ENCODE peak calls at places on chromosomes 2 and 18, in ten cellular contexts. J is ovary, X is OCI-LY7, K is body of pancreas, E is aorta, I is lower lobe of right lung, A is right lobe of liver, N is WERI-Rb-1, Q is A549, H is spleen. T is an unnamed sample.

GRCh38 chr2:198438326-198438725 is 633.9 kb downstream of the PLCL1 start:
- DNase-seq in J (no peak), X (no peak), K (no peak), E (no peak), I (no peak), A (no peak), N (no peak), Q (no peak), H (no peak), T (no peak)

GRCh38 chr18:52343138-52343537 is 3.1 kb downstream of the DCC start:
- DNase-seq in J (no peak), X (no peak), K (no peak), E (no peak), I (no peak), A (no peak), N (peak), Q (no peak), H (no peak), T (no peak)

GRCh38 chr2:28528206-28528605 is 32.3 kb downstream of the PLB1 start:
- DNase-seq in J (no peak), X (no peak), K (no peak), E (no peak), I (no peak), A (no peak), N (peak), Q (no peak), H (no peak), T (no peak)

GRCh38 chr18:76750269-76750668 is 72.1 kb upstream of the ZNF236 start:
- DNase-seq in J (no peak), X (no peak), K (no peak), E (no peak), I (no peak), A (no peak), N (no peak), Q (no peak), H (no peak), T (no peak)

GRCh38 chr2:41610501-41611242 is 437.1 kb upstream of the PKDCC start:
- DNase-seq in J (no peak), X (no peak), K (no peak), E (no peak), I (no peak), A (no peak), N (peak), Q (no peak), H (no peak), T (no peak)

GRCh38 chr2:28676153-28676835 is 75.3 kb upstream of the PPP1CB start:
- DNase-seq in J (no peak), X (no peak), K (no peak), E (no peak), I (no peak), A (no peak), N (no peak), Q (no peak), H (no peak), T (no peak)

GRCh38 chr2:217471329-217471728 is 531.5 kb downstream of the TNS1 start:
- DNase-seq in J (no peak), X (no peak), K (no peak), E (no peak), I (no peak), A (no peak), N (no peak), Q (no peak), H (no peak), T (no peak)

GRCh38 chr2:62344472-62344871 is 148.6 kb downstream of the B3GNT2 start:
- DNase-seq in J (no peak), X (no peak), K (no peak), E (no peak), I (no peak), A (no peak), N (no peak), Q (no peak), H (no peak), T (no peak)

GRCh38 chr2:145094353-145094752 is 574.4 kb upstream of the ZEB2 start:
- DNase-seq in J (no peak), X (no peak), K (no peak), E (no peak), I (no peak), A (no peak), N (no peak), Q (no peak), H (no peak), T (no peak)

GRCh38 chr2:208363485-208363884 is 43.1 kb upstream of the PTH2R start:
- DNase-seq in J (no peak), X (no peak), K (no peak), E (no peak), I (no peak), A (no peak), N (no peak), Q (no peak), H (no peak), T (no peak)

GRCh38 chr18:61833978-61834377 is 58.8 kb downstream of the RNF152 start:
- DNase-seq in J (no peak), X (no peak), K (no peak), E (no peak), I (no peak), A (no peak), N (no peak), Q (no peak), H (no peak), T (no peak)

GRCh38 chr2:48692292-48692691 is 63.2 kb downstream of the LHCGR start:
- DNase-seq in J (no peak), X (no peak), K (no peak), E (no peak), I (no peak), A (no peak), N (peak), Q (no peak), H (no peak), T (no peak)

GRCh38 chr2:152715854-152716428 is 1.3 kb downstream of the PRPF40A start:
- DNase-seq in J (no peak), X (peak), K (no peak), E (no peak), I (no peak), A (no peak), N (peak), Q (peak), H (no peak), T (no peak)

GRCh38 chr18:40534748-40535147 is 1420.3 kb upstream of the PIK3C3 start:
- DNase-seq in J (no peak), X (no peak), K (no peak), E (no peak), I (no peak), A (no peak), N (no peak), Q (no peak), H (no peak), T (no peak)

GRCh38 chr18:7647500-7647899 is 80.4 kb downstream of the PTPRM start:
- DNase-seq in J (no peak), X (no peak), K (no peak), E (no peak), I (no peak), A (no peak), N (no peak), Q (no peak), H (no peak), T (no peak)

GRCh38 chr2:26591619-26592505 is 49.3 kb downstream of the CIB4 start:
- DNase-seq in J (no peak), X (no peak), K (peak), E (peak), I (no peak), A (no peak), N (peak), Q (no peak), H (peak), T (no peak)

GRCh38 chr2:25165992-25166618 is 2.3 kb downstream of the POMC start:
- DNase-seq in J (no peak), X (peak), K (peak), E (peak), I (no peak), A (no peak), N (peak), Q (peak), H (peak), T (no peak)

GRCh38 chr2:63589148-63589972 is 597 bp downstream of the MDH1 start:
- DNase-seq in J (no peak), X (peak), K (no peak), E (no peak), I (no peak), A (no peak), N (no peak), Q (peak), H (no peak), T (no peak)

GRCh38 chr2:18723219-18723618 is 133.8 kb upstream of the NT5C1B start:
- DNase-seq in J (no peak), X (no peak), K (no peak), E (no peak), I (no peak), A (no peak), N (no peak), Q (no peak), H (no peak), T (no peak)

GRCh38 chr2:208454861-208455260 is 48.3 kb downstream of the PTH2R start:
- DNase-seq in J (no peak), X (no peak), K (no peak), E (no peak), I (no peak), A (no peak), N (no peak), Q (no peak), H (no peak), T (no peak)

GRCh38 chr2:112885503-112885897 is 25.5 kb upstream of the IL37 start:
- DNase-seq in J (no peak), X (no peak), K (no peak), E (no peak), I (no peak), A (no peak), N (no peak), Q (no peak), H (no peak), T (no peak)

GRCh38 chr18:24928479-24928878 is 423.5 kb downstream of the ZNF521 start:
- DNase-seq in J (no peak), X (peak), K (no peak), E (no peak), I (no peak), A (no peak), N (no peak), Q (no peak), H (no peak), T (no peak)

GRCh38 chr18:21489919-21490495 is 110.5 kb downstream of the ESCO1 start:
- DNase-seq in J (no peak), X (no peak), K (no peak), E (no peak), I (no peak), A (no peak), N (no peak), Q (no peak), H (no peak), T (no peak)

GRCh38 chr2:21289994-21290393 is 166.2 kb downstream of the TDRD15 start:
- DNase-seq in J (no peak), X (no peak), K (no peak), E (no peak), I (no peak), A (no peak), N (no peak), Q (no peak), H (no peak), T (no peak)

GRCh38 chr2:17805166-17805565 is 11.1 kb upstream of the MSGN1 start:
- DNase-seq in J (no peak), X (peak), K (no peak), E (no peak), I (no peak), A (no peak), N (no peak), Q (no peak), H (no peak), T (no peak)

GRCh38 chr2:79368116-79368630 is 144.7 kb upstream of the CTNNA2 start:
- DNase-seq in J (no peak), X (no peak), K (no peak), E (no peak), I (no peak), A (no peak), N (no peak), Q (no peak), H (no peak), T (no peak)

GRCh38 chr18:76503595-76503994 is 8.6 kb upstream of the ZNF516 start:
- DNase-seq in J (no peak), X (no peak), K (no peak), E (peak), I (no peak), A (no peak), N (no peak), Q (no peak), H (peak), T (no peak)

GRCh38 chr2:144890828-144891227 is 370.9 kb upstream of the ZEB2 start:
- DNase-seq in J (no peak), X (peak), K (no peak), E (no peak), I (no peak), A (no peak), N (no peak), Q (peak), H (no peak), T (no peak)

GRCh38 chr2:219567791-219568361 is 3.5 kb downstream of the OBSL1 start:
- DNase-seq in J (no peak), X (no peak), K (no peak), E (peak), I (no peak), A (no peak), N (no peak), Q (no peak), H (no peak), T (no peak)

GRCh38 chr18:52387246-52387645 is 47.2 kb downstream of the DCC start:
- DNase-seq in J (no peak), X (no peak), K (no peak), E (no peak), I (no peak), A (no peak), N (no peak), Q (no peak), H (no peak), T (no peak)

GRCh38 chr18:13232971-13233565 is 14.5 kb downstream of the LDLRAD4 start:
- DNase-seq in J (no peak), X (no peak), K (no peak), E (no peak), I (peak), A (no peak), N (no peak), Q (no peak), H (no peak), T (no peak)

GRCh38 chr2:182980115-182980514 is 58.1 kb downstream of the NCKAP1 start:
- DNase-seq in J (no peak), X (peak), K (no peak), E (no peak), I (no peak), A (no peak), N (no peak), Q (peak), H (no peak), T (no peak)

GRCh38 chr18:50853863-50854271 is 25.1 kb upstream of the ME2 start:
- DNase-seq in J (no peak), X (no peak), K (no peak), E (no peak), I (peak), A (no peak), N (no peak), Q (peak), H (no peak), T (no peak)

GRCh38 chr2:64750001-64750816 is 96.5 kb upstream of the SERTAD2 start:
- DNase-seq in J (peak), X (peak), K (peak), E (peak), I (peak), A (peak), N (peak), Q (peak), H (peak), T (peak)

GRCh38 chr2:46540496-46541342 is 61.4 kb downstream of the TMEM247 start:
- DNase-seq in J (no peak), X (no peak), K (peak), E (no peak), I (no peak), A (no peak), N (no peak), Q (peak), H (no peak), T (peak)
- H3K27ac ChIP-seq in J (peak), X (no peak), K (peak), E (peak), I (peak), A (no peak), N (no peak), Q (peak), H (peak), T (peak)

DNA sequence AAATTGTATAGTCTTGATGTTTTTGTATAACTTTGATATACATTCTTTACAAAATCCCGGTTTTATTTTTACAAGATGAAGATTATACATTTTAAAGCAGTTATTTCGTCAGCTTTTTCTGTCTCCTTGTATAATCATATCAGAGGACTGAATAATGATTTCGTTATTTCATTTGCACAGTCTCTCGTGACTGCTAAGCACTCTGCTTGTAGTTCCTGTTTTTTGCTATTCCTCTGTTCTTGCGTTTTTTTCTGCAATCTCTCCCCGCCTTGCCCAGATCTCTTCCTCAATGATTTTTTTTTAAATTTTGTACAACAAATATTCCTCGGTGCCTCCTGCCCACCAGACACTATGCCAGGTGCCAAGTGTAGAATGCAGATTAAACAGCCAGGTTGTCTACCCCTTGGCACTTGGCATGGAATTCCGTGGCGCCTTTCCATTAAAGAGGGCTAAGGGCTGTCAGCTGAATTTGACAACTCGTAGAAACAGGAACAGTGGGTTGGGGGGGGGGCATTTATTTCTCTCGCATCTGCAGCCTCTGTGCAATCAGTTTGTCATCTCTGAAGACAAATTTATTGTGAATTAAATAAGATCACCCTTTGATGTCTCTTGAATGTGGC is 69.6 kb downstream of the KLHL29 start:
- DNase-seq in J (no peak), X (no peak), K (no peak), E (no peak), I (no peak), A (no peak), N (no peak), Q (no peak), H (no peak), T (no peak)
- H3K27ac ChIP-seq in J (peak), X (no peak), K (no peak), E (no peak), I (no peak), A (no peak), N (peak), Q (no peak), H (no peak), T (no peak)

DNA sequence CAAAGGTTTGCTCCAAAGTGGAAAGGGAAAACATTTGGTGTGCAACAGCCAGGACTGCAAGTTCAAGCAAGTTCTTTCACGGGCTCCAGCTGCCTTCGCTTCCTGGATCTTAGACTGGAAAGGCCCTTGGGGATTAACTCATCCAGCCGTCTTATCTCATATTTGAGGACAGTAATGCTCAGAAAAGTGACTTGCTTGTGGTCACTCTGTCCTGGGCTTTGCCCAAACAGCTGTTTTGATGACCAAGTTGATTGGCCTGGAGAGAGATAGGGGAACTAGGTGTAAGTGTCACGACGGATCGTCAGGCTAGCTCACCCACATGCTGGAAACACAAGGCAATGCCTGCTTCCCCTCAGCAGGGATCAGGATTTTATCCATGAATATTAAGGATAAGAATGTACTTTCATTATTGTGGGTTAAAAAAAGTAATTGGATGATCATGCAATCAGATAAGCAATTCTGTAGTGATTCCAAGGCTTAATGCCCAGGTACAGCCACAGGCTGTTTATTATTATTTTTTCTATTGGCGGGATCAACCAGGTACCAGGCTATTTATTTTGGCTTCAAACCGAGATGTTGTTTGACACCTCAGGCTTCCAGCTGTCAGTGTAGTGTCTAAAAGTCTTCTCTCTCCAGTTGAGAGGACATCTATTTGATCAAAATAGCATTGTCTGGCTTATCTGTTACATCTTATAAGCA is 162.5 kb upstream of the EPAS1 start:
- DNase-seq in J (no peak), X (no peak), K (no peak), E (no peak), I (no peak), A (no peak), N (peak), Q (no peak), H (no peak), T (no peak)
- H3K27ac ChIP-seq in J (peak), X (no peak), K (peak), E (peak), I (peak), A (no peak), N (peak), Q (no peak), H (no peak), T (no peak)

GRCh38 chr2:134231296-134231964 is 22.4 kb upstream of the MGAT5 start:
- DNase-seq in J (no peak), X (no peak), K (no peak), E (no peak), I (no peak), A (no peak), N (no peak), Q (no peak), H (no peak), T (no peak)
- H3K27ac ChIP-seq in J (no peak), X (peak), K (no peak), E (no peak), I (no peak), A (no peak), N (no peak), Q (no peak), H (peak), T (no peak)

GRCh38 chr2:75892490-75892889 is 181.8 kb upstream of the GCFC2 start:
- DNase-seq in J (no peak), X (no peak), K (no peak), E (no peak), I (no peak), A (no peak), N (no peak), Q (no peak), H (no peak), T (no peak)

GRCh38 chr2:75896779-75897366 is 186.2 kb upstream of the GCFC2 start:
- DNase-seq in J (no peak), X (peak), K (peak), E (no peak), I (no peak), A (no peak), N (peak), Q (peak), H (no peak), T (peak)

DNA sequence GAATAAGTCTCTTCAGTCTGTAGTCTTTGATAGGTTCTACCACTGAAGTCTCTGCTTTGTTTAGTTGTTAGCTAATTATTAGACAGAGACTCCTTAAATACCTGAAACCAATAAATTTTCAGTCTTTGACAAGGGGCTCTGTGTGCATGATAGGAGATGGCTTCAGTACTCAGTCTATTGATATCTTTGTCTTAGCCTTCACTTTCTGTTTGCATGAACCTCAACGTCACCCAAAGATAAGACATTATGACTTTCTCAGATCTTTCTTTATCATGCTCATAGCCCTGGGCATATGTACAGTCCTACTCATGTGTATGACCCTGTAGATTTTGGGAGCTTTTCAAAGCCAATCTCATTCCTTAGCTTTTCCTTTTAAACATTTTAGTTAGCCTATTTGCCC is 183.5 kb upstream of the GCFC2 start:
- DNase-seq in J (no peak), X (no peak), K (no peak), E (no peak), I (no peak), A (no peak), N (no peak), Q (no peak), H (no peak), T (no peak)
- H3K27ac ChIP-seq in J (no peak), X (no peak), K (no peak), E (no peak), I (no peak), A (no peak), N (no peak), Q (no peak), H (no peak), T (no peak)

GRCh38 chr2:99998981-99999380 is 143.4 kb downstream of the AFF3 start:
- DNase-seq in J (no peak), X (no peak), K (no peak), E (no peak), I (no peak), A (no peak), N (no peak), Q (no peak), H (no peak), T (no peak)
- H3K27ac ChIP-seq in J (no peak), X (no peak), K (no peak), E (no peak), I (no peak), A (no peak), N (no peak), Q (no peak), H (no peak), T (no peak)

GRCh38 chr2:191265311-191266170 is 20.3 kb downstream of the MYO1B start:
- DNase-seq in J (no peak), X (no peak), K (no peak), E (no peak), I (no peak), A (peak), N (no peak), Q (no peak), H (no peak), T (no peak)
- H3K27ac ChIP-seq in J (no peak), X (no peak), K (peak), E (peak), I (peak), A (peak), N (no peak), Q (no peak), H (no peak), T (no peak)

T was measured in substantia nigra.